ENCODE peak calls at places on chromosomes 11 and 22, in eight cellular contexts. P is CD8-positive, alpha-beta memory T cell; E is GM23248; N is ascending aorta; A is fibroblast of lung; S is A549; M is endothelial cell of umbilical vein; X is SK-N-SH. T is an unnamed sample.
A peak's percentile ranks its signal among the peaks of the same experiment; 100 is the strongest.

GRCh38 chr11:115503083-115503885 is 931 bp downstream of the CADM1 start:
- DNase-seq in E (peak; percentile 51), A (peak; percentile 63), M (peak; percentile 22), P (peak; percentile 14), S (peak; percentile 21), X (peak; percentile 74), N (no peak), T (peak; percentile 85)

GRCh38 chr11:76510060-76511047 is 65.5 kb downstream of the EMSY start:
- DNase-seq in E (peak; percentile 10), N (no peak), S (no peak), X (no peak), M (no peak), P (no peak), A (no peak), T (no peak)

GRCh38 chr11:283405-284080 is 5.3 kb downstream of the NLRP6 start:
- DNase-seq in A (no peak), S (no peak), M (no peak), N (no peak), E (no peak), P (no peak), X (no peak), T (no peak)

GRCh38 chr22:49525776-49526535 is 301.7 kb downstream of the BRD1 start:
- DNase-seq in N (no peak), E (no peak), M (no peak), A (no peak), P (no peak), X (no peak), S (no peak), T (no peak)

GRCh38 chr22:25742918-25743708 is 1.1 kb downstream of the MYO18B start:
- DNase-seq in N (no peak), M (no peak), A (no peak), X (no peak), P (no peak), S (no peak), E (no peak), T (no peak)

GRCh38 chr11:9853929-9854557 is 190.2 kb downstream of the SWAP70 start:
- DNase-seq in A (peak; percentile 58), P (no peak), S (no peak), M (no peak), N (no peak), X (no peak), E (peak; percentile 22), T (no peak)

GRCh38 chr11:130999992-131000770 is 83.9 kb upstream of the SNX19 start:
- DNase-seq in P (no peak), X (no peak), E (peak; percentile 96), N (no peak), M (peak; percentile 80), S (peak; percentile 38), A (peak; percentile 97), T (no peak)

GRCh38 chr22:43555561-43556515 is 144.0 kb downstream of the MPPED1 start:
- DNase-seq in S (no peak), A (no peak), N (no peak), M (no peak), E (no peak), X (no peak), P (no peak), T (no peak)

GRCh38 chr11:118436639-118437045 is 350 bp downstream of the KMT2A start:
- DNase-seq in E (peak; percentile 69), P (peak; percentile 58), X (no peak), N (no peak), M (no peak), A (no peak), S (no peak), T (peak; percentile 35)

GRCh38 chr11:17386331-17387084 is 2.0 kb downstream of the KCNJ11 start:
- DNase-seq in M (peak; percentile 31), A (peak; percentile 26), N (no peak), X (peak; percentile 74), E (peak; percentile 69), S (peak; percentile 65), P (no peak), T (peak; percentile 54)

GRCh38 chr22:38347181-38347943 is 30.1 kb upstream of the CSNK1E start:
- DNase-seq in M (no peak), S (no peak), A (no peak), P (no peak), X (no peak), N (no peak), E (no peak), T (no peak)

DNA sequence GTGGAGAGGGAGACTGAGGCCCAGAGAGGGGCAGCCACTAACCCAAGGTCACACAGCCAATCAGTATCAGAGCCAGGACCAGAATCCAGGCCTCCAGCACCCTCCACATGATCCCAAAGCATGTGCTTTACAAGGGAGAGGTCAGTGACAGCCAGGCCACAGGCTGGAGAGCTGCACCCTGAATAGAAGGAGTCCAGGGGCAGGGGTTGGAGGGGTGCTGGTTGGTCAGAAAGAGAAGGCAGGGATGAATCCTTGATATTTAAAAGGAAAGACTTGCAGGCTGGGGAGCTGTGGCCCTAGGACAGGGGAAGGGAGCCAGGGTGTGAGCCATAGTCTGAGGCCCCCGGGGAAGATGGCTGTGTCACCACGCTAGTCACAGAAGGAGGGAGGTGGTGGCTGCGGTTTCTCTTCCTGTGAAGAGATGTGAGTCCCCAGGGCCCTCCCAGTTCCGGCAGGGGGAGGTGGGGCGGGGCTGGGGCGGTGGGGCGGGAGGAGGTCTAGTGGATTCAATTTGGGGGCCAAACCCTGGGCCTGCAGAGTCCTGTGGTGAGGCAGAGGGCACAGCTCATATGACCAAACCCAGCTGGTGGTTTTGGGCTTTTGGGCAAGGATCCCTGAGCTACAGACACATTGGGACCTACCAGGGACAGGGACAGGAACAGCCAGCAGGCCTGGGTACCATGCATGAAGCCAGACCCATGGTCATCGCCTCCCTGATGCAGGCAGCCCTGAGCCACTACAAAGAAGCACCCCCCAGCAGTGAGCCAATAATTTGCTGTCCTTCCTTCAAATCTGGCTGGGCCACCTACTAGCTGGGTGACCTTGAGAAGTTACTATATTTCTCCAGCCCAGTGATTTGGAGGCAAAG is 14.0 kb downstream of the RAC2 start:
- DNase-seq in A (no peak), N (peak; percentile 40), S (no peak), P (peak; percentile 87), X (no peak), M (no peak), E (peak; percentile 90), T (no peak)
- H3K4me1 ChIP-seq in A (peaks cover 18% of the 10 kb centered on the region), N (no peaks in the 10 kb centered on the region), S (peaks cover 26% of the 10 kb centered on the region), P (peaks cover 94% of the 10 kb centered on the region), X (peaks cover 22% of the 10 kb centered on the region), M (peaks cover 27% of the 10 kb centered on the region), E (peaks cover 23% of the 10 kb centered on the region), T (no peaks in the 10 kb centered on the region)

GRCh38 chr22:20779014-20779812 is 5.3 kb downstream of the SERPIND1 start:
- DNase-seq in A (no peak), S (no peak), X (no peak), P (no peak), M (no peak), E (no peak), N (no peak), T (no peak)
- H3K4me1 ChIP-seq in A (peaks cover 5% of the 10 kb centered on the region), S (peaks cover 24% of the 10 kb centered on the region), X (no peaks in the 10 kb centered on the region), P (no peaks in the 10 kb centered on the region), M (peaks cover 65% of the 10 kb centered on the region), E (peaks cover 13% of the 10 kb centered on the region), N (no peaks in the 10 kb centered on the region), T (no peaks in the 10 kb centered on the region)

GRCh38 chr11:14310696-14311095 is 48.3 kb downstream of the RRAS2 start:
- DNase-seq in N (no peak), P (no peak), S (no peak), A (no peak), X (no peak), E (peak; percentile 55), M (peak; percentile 65), T (no peak)

GRCh38 chr11:14315130-14315529 is 43.9 kb downstream of the RRAS2 start:
- DNase-seq in P (no peak), M (no peak), N (no peak), E (no peak), A (no peak), S (no peak), X (no peak), T (no peak)

GRCh38 chr11:14309425-14310192 is 49.4 kb downstream of the RRAS2 start:
- DNase-seq in P (no peak), M (no peak), A (no peak), E (no peak), S (no peak), X (no peak), N (no peak), T (no peak)

GRCh38 chr11:14314127-14314526 is 44.9 kb downstream of the RRAS2 start:
- DNase-seq in X (no peak), E (no peak), S (no peak), P (no peak), M (no peak), A (no peak), N (no peak), T (no peak)

DNA sequence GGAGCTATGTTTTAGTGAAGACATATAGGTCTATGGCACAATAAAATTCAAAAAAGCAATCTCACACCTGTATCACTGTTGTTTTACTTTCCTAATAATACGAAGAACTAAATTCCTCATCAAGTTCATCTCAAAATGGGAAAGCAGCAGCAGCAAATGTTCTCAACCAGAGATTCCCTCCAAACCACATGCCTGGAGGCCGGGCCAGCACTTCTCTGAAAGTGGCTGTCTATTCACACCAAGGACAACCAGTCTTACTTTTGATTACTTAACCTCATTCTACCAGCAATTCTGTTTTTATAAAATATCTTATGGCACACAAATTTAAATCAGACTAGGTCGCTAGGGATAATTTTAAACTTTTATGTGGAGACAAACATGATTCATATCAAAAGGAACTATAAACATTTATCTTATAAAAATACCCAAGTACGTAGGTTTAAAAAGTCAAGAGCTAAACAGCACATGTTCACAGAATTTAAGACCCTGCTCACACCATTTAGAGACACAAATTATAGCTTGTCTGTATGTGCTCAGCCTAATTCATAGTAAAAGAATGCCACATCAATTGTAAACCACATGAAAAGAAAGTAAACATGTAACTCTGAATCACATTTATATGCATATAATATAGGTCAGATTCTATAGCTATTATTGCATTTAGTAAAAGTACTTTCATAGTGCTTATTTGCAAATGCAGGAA is 46.1 kb downstream of the RRAS2 start:
- DNase-seq in E (peak; percentile 26), M (no peak), P (no peak), X (no peak), N (no peak), A (peak; percentile 68), S (no peak), T (no peak)
- H3K4me1 ChIP-seq in E (peaks cover 63% of the 10 kb centered on the region), M (peaks cover 8% of the 10 kb centered on the region), P (peaks cover 30% of the 10 kb centered on the region), X (no peaks in the 10 kb centered on the region), N (peaks cover 41% of the 10 kb centered on the region), A (peaks cover 10% of the 10 kb centered on the region), S (peaks cover 43% of the 10 kb centered on the region), T (no peaks in the 10 kb centered on the region)

DNA sequence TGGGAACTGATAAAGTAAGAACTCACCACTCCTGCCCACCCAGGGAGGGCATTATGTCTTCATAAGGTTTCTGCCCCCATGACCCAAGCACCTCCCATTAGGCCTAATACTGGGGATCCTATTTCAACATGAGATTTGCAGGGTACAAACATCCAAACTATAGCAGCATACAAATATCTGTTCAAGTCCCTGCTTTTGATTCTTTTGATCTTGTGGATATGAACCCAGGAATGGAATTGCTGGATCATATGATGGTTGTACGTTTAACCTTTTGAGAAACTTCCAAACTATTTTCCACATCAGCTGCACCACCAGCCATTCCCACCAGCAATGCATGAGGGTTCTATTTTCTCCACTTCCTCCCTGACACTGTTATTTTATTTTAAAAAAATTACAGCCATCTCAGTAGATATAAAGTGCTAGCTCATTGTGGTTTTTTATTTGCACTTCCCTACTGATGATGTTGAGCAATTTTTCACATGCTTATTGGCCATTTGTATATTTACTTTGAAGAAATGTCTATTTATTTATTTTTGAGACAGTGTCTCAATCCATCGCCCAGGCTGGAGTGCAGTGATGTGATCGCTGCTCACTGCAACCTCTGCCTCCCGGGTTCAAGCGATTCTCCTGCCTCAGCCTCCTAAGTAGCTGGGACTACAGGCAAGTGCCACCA is 7.1 kb upstream of the ATG16L2 start:
- DNase-seq in S (no peak), X (no peak), P (no peak), N (no peak), M (no peak), A (peak; percentile 60), E (no peak), T (no peak)
- H3K4me1 ChIP-seq in S (peaks cover 37% of the 10 kb centered on the region), X (peaks cover 2% of the 10 kb centered on the region), P (no peaks in the 10 kb centered on the region), N (peaks cover 6% of the 10 kb centered on the region), M (no peaks in the 10 kb centered on the region), A (no peaks in the 10 kb centered on the region), E (peaks cover 6% of the 10 kb centered on the region), T (no peaks in the 10 kb centered on the region)

T was measured in BE2C.